ENCODE peak calls at places on chromosome 1, in seven cellular contexts. One of them, this sample, is unnamed. For H3K4me1, the result is how much of the 10 kb centered on the place peaks cover.

GRCh38 chr1:205319081-205320018 is 2.2 kb downstream of the NUAK2 start:
- DNase-seq in adipocyte: peak
- DNase-seq in left ventricle myocardium inferior: peak
- DNase-seq in heart left ventricle: peak
- DNase-seq in cardiac muscle cell: peak
- DNase-seq in Peyer's patch: peak
- DNase-seq in ovary: peak
- DNase-seq in this sample: peak

GRCh38 chr1:229624906-229625871 is 733 bp downstream of the TAF5L start:
- DNase-seq in adipocyte: peak
- DNase-seq in left ventricle myocardium inferior: peak
- DNase-seq in heart left ventricle: peak
- DNase-seq in cardiac muscle cell: peak
- DNase-seq in Peyer's patch: peak
- DNase-seq in ovary: peak
- DNase-seq in this sample: peak

GRCh38 chr1:234724517-234725176 is 114.7 kb upstream of the IRF2BP2 start:
- DNase-seq in adipocyte: no peak
- DNase-seq in left ventricle myocardium inferior: peak
- DNase-seq in heart left ventricle: peak
- DNase-seq in cardiac muscle cell: no peak
- DNase-seq in Peyer's patch: peak
- DNase-seq in ovary: peak
- DNase-seq in this sample: peak

GRCh38 chr1:167161242-167161641 is 59.4 kb upstream of the POU2F1 start:
- DNase-seq in adipocyte: no peak
- DNase-seq in left ventricle myocardium inferior: no peak
- DNase-seq in heart left ventricle: no peak
- DNase-seq in cardiac muscle cell: no peak
- DNase-seq in Peyer's patch: no peak
- DNase-seq in ovary: no peak
- DNase-seq in this sample: no peak

GRCh38 chr1:44603718-44604117 is 70.6 kb downstream of the TMEM53 start:
- DNase-seq in adipocyte: no peak
- DNase-seq in left ventricle myocardium inferior: no peak
- DNase-seq in heart left ventricle: no peak
- DNase-seq in cardiac muscle cell: no peak
- DNase-seq in Peyer's patch: no peak
- DNase-seq in ovary: no peak
- DNase-seq in this sample: no peak

GRCh38 chr1:38728176-38728908 is 131.2 kb downstream of the RRAGC start:
- DNase-seq in adipocyte: peak
- DNase-seq in left ventricle myocardium inferior: peak
- DNase-seq in heart left ventricle: peak
- DNase-seq in cardiac muscle cell: peak
- DNase-seq in Peyer's patch: no peak
- DNase-seq in ovary: peak
- DNase-seq in this sample: peak

GRCh38 chr1:63807063-63807462 is 33.2 kb downstream of the ROR1 start:
- DNase-seq in adipocyte: no peak
- DNase-seq in left ventricle myocardium inferior: no peak
- DNase-seq in heart left ventricle: no peak
- DNase-seq in cardiac muscle cell: no peak
- DNase-seq in Peyer's patch: no peak
- DNase-seq in ovary: no peak
- DNase-seq in this sample: no peak

GRCh38 chr1:243513726-243514491 is 258.1 kb downstream of the SDCCAG8 start:
- DNase-seq in adipocyte: peak
- DNase-seq in left ventricle myocardium inferior: no peak
- DNase-seq in heart left ventricle: no peak
- DNase-seq in cardiac muscle cell: peak
- DNase-seq in Peyer's patch: no peak
- DNase-seq in ovary: no peak
- DNase-seq in this sample: no peak

GRCh38 chr1:106986603-106987002 is 69.9 kb upstream of the PRMT6 start:
- DNase-seq in adipocyte: no peak
- DNase-seq in left ventricle myocardium inferior: no peak
- DNase-seq in heart left ventricle: no peak
- DNase-seq in cardiac muscle cell: no peak
- DNase-seq in Peyer's patch: no peak
- DNase-seq in ovary: no peak
- DNase-seq in this sample: no peak

GRCh38 chr1:117638141-117638540 is 32.3 kb downstream of the TENT5C start:
- DNase-seq in adipocyte: no peak
- DNase-seq in left ventricle myocardium inferior: no peak
- DNase-seq in heart left ventricle: no peak
- DNase-seq in cardiac muscle cell: no peak
- DNase-seq in Peyer's patch: no peak
- DNase-seq in ovary: no peak
- DNase-seq in this sample: no peak

GRCh38 chr1:3125078-3125477 is 56.1 kb downstream of the PRDM16 start:
- DNase-seq in adipocyte: no peak
- DNase-seq in left ventricle myocardium inferior: no peak
- DNase-seq in heart left ventricle: no peak
- DNase-seq in cardiac muscle cell: no peak
- DNase-seq in Peyer's patch: no peak
- DNase-seq in ovary: no peak
- DNase-seq in this sample: peak

GRCh38 chr1:66373072-66373685 is 160.8 kb upstream of the SGIP1 start:
- DNase-seq in adipocyte: no peak
- DNase-seq in left ventricle myocardium inferior: no peak
- DNase-seq in heart left ventricle: no peak
- DNase-seq in cardiac muscle cell: no peak
- DNase-seq in Peyer's patch: no peak
- DNase-seq in ovary: no peak
- DNase-seq in this sample: no peak

GRCh38 chr1:198830397-198830796 is 191.6 kb downstream of the PTPRC start:
- DNase-seq in adipocyte: no peak
- DNase-seq in left ventricle myocardium inferior: no peak
- DNase-seq in heart left ventricle: no peak
- DNase-seq in cardiac muscle cell: no peak
- DNase-seq in Peyer's patch: no peak
- DNase-seq in ovary: no peak
- DNase-seq in this sample: no peak

GRCh38 chr1:110765640-110766335 is 91.0 kb upstream of the KCNA3 start:
- DNase-seq in adipocyte: peak
- DNase-seq in left ventricle myocardium inferior: no peak
- DNase-seq in heart left ventricle: peak
- DNase-seq in cardiac muscle cell: peak
- DNase-seq in Peyer's patch: no peak
- DNase-seq in ovary: no peak
- DNase-seq in this sample: no peak

GRCh38 chr1:84632975-84633427 is 57.3 kb downstream of the SSX2IP start:
- DNase-seq in adipocyte: peak
- DNase-seq in left ventricle myocardium inferior: no peak
- DNase-seq in heart left ventricle: no peak
- DNase-seq in cardiac muscle cell: peak
- DNase-seq in Peyer's patch: no peak
- DNase-seq in ovary: no peak
- DNase-seq in this sample: no peak

GRCh38 chr1:32993215-32993566 is 28.6 kb upstream of the RNF19B start:
- DNase-seq in adipocyte: no peak
- DNase-seq in left ventricle myocardium inferior: no peak
- DNase-seq in heart left ventricle: no peak
- DNase-seq in cardiac muscle cell: no peak
- DNase-seq in Peyer's patch: no peak
- DNase-seq in ovary: no peak
- DNase-seq in this sample: no peak

GRCh38 chr1:69230223-69230622 is 337.5 kb upstream of the LRRC7 start:
- DNase-seq in adipocyte: no peak
- DNase-seq in left ventricle myocardium inferior: no peak
- DNase-seq in heart left ventricle: no peak
- DNase-seq in cardiac muscle cell: no peak
- DNase-seq in Peyer's patch: no peak
- DNase-seq in ovary: no peak
- DNase-seq in this sample: no peak

DNA sequence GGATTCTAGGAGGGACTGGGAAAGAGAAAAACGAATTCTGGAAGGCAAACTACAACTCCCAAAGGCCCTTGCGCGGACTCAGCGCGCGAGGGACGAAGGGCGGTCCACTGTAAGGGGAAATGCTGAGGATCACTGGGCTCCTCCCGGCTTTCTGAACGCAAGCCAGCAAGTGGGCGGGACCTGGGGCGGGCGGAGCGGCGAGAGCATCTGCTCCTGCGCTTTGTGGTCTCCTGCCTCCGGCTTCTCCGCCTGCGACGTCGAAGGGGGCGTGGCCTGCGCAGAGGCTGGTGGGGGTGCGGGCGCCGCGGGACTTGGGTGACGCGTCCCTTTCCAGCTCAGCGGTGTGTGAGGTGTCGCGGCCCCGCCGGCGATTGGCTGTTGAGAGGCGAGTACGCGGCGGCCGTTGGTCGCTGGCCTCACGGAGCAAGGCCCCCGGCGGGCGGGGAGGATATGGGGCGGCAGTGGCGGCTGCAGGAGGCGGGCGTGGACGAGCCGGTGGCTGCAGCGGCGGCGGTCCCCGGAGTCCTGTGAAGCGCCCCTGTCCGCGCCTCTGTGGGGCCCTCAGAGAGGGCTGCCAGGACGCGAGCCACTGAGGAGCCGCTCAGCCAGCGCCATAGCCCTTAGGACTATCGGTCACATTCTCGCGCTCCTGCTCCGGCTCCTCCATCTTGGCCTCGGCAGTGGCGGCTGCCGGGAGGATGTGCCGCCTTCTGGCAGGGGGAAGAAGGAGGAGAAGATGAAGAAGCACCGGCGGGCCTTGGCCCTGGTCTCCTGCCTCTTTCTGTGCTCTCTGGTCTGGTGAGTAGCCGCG is at the start of gene SUCO:
- DNase-seq in adipocyte: peak
- DNase-seq in left ventricle myocardium inferior: peak
- DNase-seq in heart left ventricle: peak
- DNase-seq in cardiac muscle cell: peak
- DNase-seq in Peyer's patch: peak
- DNase-seq in ovary: peak
- DNase-seq in this sample: peak
- H3K4me1 ChIP-seq in adipocyte: under half
- H3K4me1 ChIP-seq in left ventricle myocardium inferior: half or more
- H3K4me1 ChIP-seq in heart left ventricle: under half
- H3K4me1 ChIP-seq in cardiac muscle cell: under half
- H3K4me1 ChIP-seq in Peyer's patch: under half
- H3K4me1 ChIP-seq in ovary: under half
- H3K4me1 ChIP-seq in this sample: under half

DNA sequence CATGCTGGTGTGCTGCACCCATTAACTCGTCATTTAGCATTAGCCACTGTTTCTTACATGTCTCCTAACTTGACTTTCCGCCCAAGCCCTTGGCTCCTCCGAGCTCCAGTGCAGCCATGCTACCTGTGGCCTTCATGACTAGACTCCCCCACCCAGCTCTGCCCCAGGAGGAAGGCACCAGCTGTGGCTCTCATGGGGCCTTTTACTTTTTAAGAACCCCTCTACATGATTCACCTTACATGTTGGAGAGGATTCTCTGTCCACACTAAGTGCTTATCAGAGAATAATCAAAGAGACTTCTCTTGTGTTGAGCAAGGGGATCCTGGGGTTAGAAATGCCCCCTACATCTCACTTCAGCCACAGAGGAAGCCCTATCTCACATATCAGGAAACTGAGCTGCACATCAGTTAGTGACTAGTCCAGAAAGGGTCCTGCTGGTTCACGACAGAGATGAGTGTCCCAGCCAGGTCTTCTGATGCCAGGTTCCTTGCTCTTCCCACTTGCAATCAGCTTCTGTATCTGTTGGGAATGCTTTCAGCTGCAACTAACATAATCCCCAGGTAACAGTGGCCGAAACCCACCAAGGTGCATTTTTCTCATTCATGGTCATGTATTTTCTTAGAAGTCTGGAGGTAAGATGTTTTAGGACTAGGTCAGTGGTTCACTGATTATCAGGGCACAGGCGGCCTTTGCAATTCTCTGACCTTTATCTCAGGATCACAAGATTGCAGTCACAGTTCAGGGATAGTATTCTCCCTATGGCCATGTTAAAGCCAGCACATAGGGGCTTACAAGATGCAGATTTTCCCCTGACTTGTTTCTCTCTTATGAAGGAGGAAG is 45.9 kb downstream of the KLHDC7A start:
- DNase-seq in adipocyte: no peak
- DNase-seq in left ventricle myocardium inferior: no peak
- DNase-seq in heart left ventricle: no peak
- DNase-seq in cardiac muscle cell: no peak
- DNase-seq in Peyer's patch: no peak
- DNase-seq in ovary: no peak
- DNase-seq in this sample: no peak
- H3K4me1 ChIP-seq in adipocyte: under half
- H3K4me1 ChIP-seq in left ventricle myocardium inferior: under half
- H3K4me1 ChIP-seq in heart left ventricle: under half
- H3K4me1 ChIP-seq in cardiac muscle cell: under half
- H3K4me1 ChIP-seq in Peyer's patch: under half
- H3K4me1 ChIP-seq in ovary: under half
- H3K4me1 ChIP-seq in this sample: under half

GRCh38 chr1:68178821-68179490 is 53.4 kb downstream of the WLS start:
- DNase-seq in adipocyte: no peak
- DNase-seq in left ventricle myocardium inferior: no peak
- DNase-seq in heart left ventricle: no peak
- DNase-seq in cardiac muscle cell: peak
- DNase-seq in Peyer's patch: no peak
- DNase-seq in ovary: no peak
- DNase-seq in this sample: no peak

GRCh38 chr1:68168545-68169065 is 63.7 kb downstream of the WLS start:
- DNase-seq in adipocyte: peak
- DNase-seq in left ventricle myocardium inferior: no peak
- DNase-seq in heart left ventricle: no peak
- DNase-seq in cardiac muscle cell: peak
- DNase-seq in Peyer's patch: no peak
- DNase-seq in ovary: no peak
- DNase-seq in this sample: no peak

GRCh38 chr1:68175621-68176398 is 56.5 kb downstream of the WLS start:
- DNase-seq in adipocyte: peak
- DNase-seq in left ventricle myocardium inferior: no peak
- DNase-seq in heart left ventricle: peak
- DNase-seq in cardiac muscle cell: peak
- DNase-seq in Peyer's patch: no peak
- DNase-seq in ovary: no peak
- DNase-seq in this sample: no peak

GRCh38 chr1:68174173-68175113 is 57.9 kb downstream of the WLS start:
- DNase-seq in adipocyte: peak
- DNase-seq in left ventricle myocardium inferior: no peak
- DNase-seq in heart left ventricle: peak
- DNase-seq in cardiac muscle cell: peak
- DNase-seq in Peyer's patch: no peak
- DNase-seq in ovary: peak
- DNase-seq in this sample: peak

GRCh38 chr1:68173283-68174172 is 58.8 kb downstream of the WLS start:
- DNase-seq in adipocyte: peak
- DNase-seq in left ventricle myocardium inferior: no peak
- DNase-seq in heart left ventricle: no peak
- DNase-seq in cardiac muscle cell: peak
- DNase-seq in Peyer's patch: no peak
- DNase-seq in ovary: no peak
- DNase-seq in this sample: no peak
- H3K4me1 ChIP-seq in adipocyte: under half
- H3K4me1 ChIP-seq in left ventricle myocardium inferior: half or more
- H3K4me1 ChIP-seq in heart left ventricle: under half
- H3K4me1 ChIP-seq in cardiac muscle cell: under half
- H3K4me1 ChIP-seq in Peyer's patch: under half
- H3K4me1 ChIP-seq in ovary: under half
- H3K4me1 ChIP-seq in this sample: under half

DNA sequence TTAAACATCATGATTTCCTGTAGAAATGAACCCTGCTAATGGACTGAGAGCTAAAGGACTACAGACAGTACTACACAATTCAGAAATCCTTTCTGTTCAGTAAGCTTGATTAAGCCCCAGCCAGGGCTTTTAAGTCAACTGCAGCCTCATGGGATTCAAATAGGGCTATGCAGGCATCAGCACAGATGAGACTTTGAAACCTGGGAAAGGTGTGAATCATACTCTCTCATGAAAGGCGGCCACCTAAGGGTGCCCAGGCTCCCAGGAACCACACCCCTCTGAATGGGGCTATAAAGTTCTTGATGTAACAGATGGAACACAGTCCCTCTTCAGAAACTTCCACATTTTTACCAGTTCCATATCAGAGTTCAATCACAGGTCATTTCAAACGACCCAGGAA is 7.6 kb downstream of the SIPA1L2 start:
- DNase-seq in adipocyte: no peak
- DNase-seq in left ventricle myocardium inferior: no peak
- DNase-seq in heart left ventricle: no peak
- DNase-seq in cardiac muscle cell: no peak
- DNase-seq in Peyer's patch: no peak
- DNase-seq in ovary: no peak
- DNase-seq in this sample: no peak
- H3K4me1 ChIP-seq in adipocyte: under half
- H3K4me1 ChIP-seq in left ventricle myocardium inferior: half or more
- H3K4me1 ChIP-seq in heart left ventricle: under half
- H3K4me1 ChIP-seq in cardiac muscle cell: half or more
- H3K4me1 ChIP-seq in Peyer's patch: under half
- H3K4me1 ChIP-seq in ovary: under half
- H3K4me1 ChIP-seq in this sample: under half